ENCODE peak calls at places on chromosome 10, in eight cellular contexts. I, G, C, F, M, J, A and Z are unnamed samples.

GRCh38 chr10:21363087-21363752 is 162.3 kb downstream of the SKIDA1 start:
- DNase-seq in I (no peak), G (no peak), C (no peak), F (no peak), M (no peak), J (no peak), A (no peak), Z (no peak)

GRCh38 chr10:129491123-129491734 is 24.2 kb downstream of the MGMT start:
- DNase-seq in I (no peak), G (no peak), C (no peak), F (peak; percentile 2), M (no peak), J (no peak), A (no peak), Z (no peak)

GRCh38 chr10:125028291-125028867 is 86.5 kb downstream of the ZRANB1 start:
- DNase-seq in I (no peak), G (no peak), C (no peak), F (no peak), M (no peak), J (no peak), A (no peak), Z (no peak)

GRCh38 chr10:42776681-42777080 is 5.9 kb upstream of the BMS1 start:
- DNase-seq in I (no peak), G (no peak), C (no peak), F (no peak), M (no peak), J (no peak), A (no peak), Z (no peak)

GRCh38 chr10:116694253-116694926 is 48.0 kb downstream of the HSPA12A start:
- DNase-seq in I (no peak), G (no peak), C (no peak), F (no peak), M (no peak), J (no peak), A (no peak), Z (no peak)

GRCh38 chr10:30765611-30766010 is 136.1 kb upstream of the LYZL2 start:
- DNase-seq in I (no peak), G (no peak), C (no peak), F (no peak), M (no peak), J (no peak), A (no peak), Z (no peak)

GRCh38 chr10:107409517-107409916 is 245.0 kb upstream of the SORCS1 start:
- DNase-seq in I (no peak), G (no peak), C (no peak), F (no peak), M (peak; percentile 3), J (peak; percentile 5), A (no peak), Z (peak; percentile 38)

GRCh38 chr10:96743988-96744585 is 23.8 kb upstream of the PIK3AP1 start:
- DNase-seq in I (no peak), G (no peak), C (peak; percentile 23), F (no peak), M (no peak), J (no peak), A (peak; percentile 31), Z (peak; percentile 50)

GRCh38 chr10:17793041-17793440 is 16.1 kb upstream of the MRC1 start:
- DNase-seq in I (no peak), G (no peak), C (no peak), F (no peak), M (no peak), J (no peak), A (no peak), Z (no peak)

GRCh38 chr10:78231930-78232329 is 198.3 kb downstream of the RPS24 start:
- DNase-seq in I (no peak), G (no peak), C (no peak), F (no peak), M (no peak), J (no peak), A (no peak), Z (peak; percentile 10)

GRCh38 chr10:37803269-37803668 is 54.1 kb downstream of the ZNF248 start:
- DNase-seq in I (no peak), G (no peak), C (no peak), F (no peak), M (no peak), J (no peak), A (no peak), Z (no peak)

GRCh38 chr10:44851881-44852280 is 59.3 kb upstream of the TMEM72 start:
- DNase-seq in I (no peak), G (no peak), C (no peak), F (no peak), M (no peak), J (no peak), A (no peak), Z (no peak)

GRCh38 chr10:101291254-101292193 is 62.3 kb upstream of the LBX1 start:
- DNase-seq in I (peak; percentile 78), G (peak; percentile 32), C (peak; percentile 58), F (peak; percentile 64), M (no peak), J (no peak), A (no peak), Z (no peak)

GRCh38 chr10:34164029-34164428 is 651.1 kb downstream of the PARD3 start:
- DNase-seq in I (no peak), G (no peak), C (no peak), F (no peak), M (no peak), J (no peak), A (no peak), Z (no peak)

GRCh38 chr10:130368761-130369560 is 232.8 kb downstream of the GLRX3 start:
- DNase-seq in I (no peak), G (no peak), C (no peak), F (no peak), M (no peak), J (no peak), A (no peak), Z (no peak)

GRCh38 chr10:11899067-11899876 is 76.1 kb downstream of the PROSER2 start:
- DNase-seq in I (no peak), G (no peak), C (no peak), F (no peak), M (no peak), J (no peak), A (no peak), Z (no peak)

GRCh38 chr10:76879116-76879706 is 758.4 kb downstream of the KCNMA1 start:
- DNase-seq in I (no peak), G (no peak), C (peak; percentile 7), F (no peak), M (no peak), J (no peak), A (no peak), Z (no peak)

GRCh38 chr10:68560201-68560915 is at the start of gene TET1:
- DNase-seq in I (peak; percentile 26), G (no peak), C (peak; percentile 54), F (peak; percentile 47), M (no peak), J (no peak), A (no peak), Z (no peak)

GRCh38 chr10:104925232-104925851 is 284.3 kb downstream of the SORCS3 start:
- DNase-seq in I (peak; percentile 24), G (peak; percentile 8), C (peak; percentile 61), F (peak; percentile 37), M (no peak), J (no peak), A (no peak), Z (peak; percentile 71)